ENCODE peak calls at places on chromosomes 3 and 15, in six cellular contexts. H, X, D, N, Y and U are unnamed samples.

GRCh38 chr3:179528786-179529185 is 33.9 kb upstream of the ACTL6A start:
- DNase-seq in H (no peak), X (no peak), D (no peak), N (peak), Y (no peak), U (no peak)

GRCh38 chr15:36263666-36264065 is 315.8 kb upstream of the CDIN1 start:
- DNase-seq in H (no peak), X (no peak), D (no peak), N (peak), Y (no peak), U (no peak)

GRCh38 chr3:14605070-14605469 is 46.5 kb upstream of the CCDC174 start:
- DNase-seq in H (no peak), X (no peak), D (no peak), N (peak), Y (no peak), U (no peak)

GRCh38 chr3:17605032-17605431 is 137.4 kb downstream of the TBC1D5 start:
- DNase-seq in H (no peak), X (peak), D (no peak), N (peak), Y (no peak), U (no peak)

GRCh38 chr15:39584662-39585393 is 3.9 kb downstream of the THBS1 start:
- DNase-seq in H (no peak), X (peak), D (no peak), N (peak), Y (no peak), U (no peak)

GRCh38 chr3:141684758-141685157 is 53.3 kb upstream of the RNF7 start:
- DNase-seq in H (no peak), X (no peak), D (no peak), N (no peak), Y (no peak), U (no peak)

GRCh38 chr15:65303687-65304392 is 637 bp upstream of the RNU5B-1 start:
- DNase-seq in H (no peak), X (no peak), D (no peak), N (peak), Y (peak), U (no peak)

GRCh38 chr3:160460033-160460432 is 10.4 kb upstream of the TRIM59 start:
- DNase-seq in H (no peak), X (no peak), D (no peak), N (no peak), Y (no peak), U (no peak)

GRCh38 chr3:43879166-43879565 is 188.4 kb downstream of the ABHD5 start:
- DNase-seq in H (no peak), X (no peak), D (peak), N (no peak), Y (no peak), U (peak)

GRCh38 chr3:42665050-42665878 is 11.8 kb downstream of the ZBTB47 start:
- DNase-seq in H (no peak), X (no peak), D (no peak), N (no peak), Y (no peak), U (peak)

GRCh38 chr3:111143-112069 is 85.2 kb upstream of the CHL1 start:
- DNase-seq in H (no peak), X (no peak), D (peak), N (no peak), Y (no peak), U (no peak)

GRCh38 chr3:30496496-30496966 is 109.9 kb upstream of the TGFBR2 start:
- DNase-seq in H (no peak), X (no peak), D (no peak), N (no peak), Y (no peak), U (no peak)

GRCh38 chr3:188720215-188720614 is 451.6 kb upstream of the TPRG1 start:
- DNase-seq in H (no peak), X (no peak), D (no peak), N (no peak), Y (no peak), U (no peak)

GRCh38 chr3:9214185-9214584 is 35.3 kb downstream of the SRGAP3 start:
- DNase-seq in H (no peak), X (no peak), D (no peak), N (no peak), Y (no peak), U (no peak)

GRCh38 chr15:63575312-63575711 is 21.9 kb upstream of the FBXL22 start:
- DNase-seq in H (no peak), X (no peak), D (no peak), N (no peak), Y (no peak), U (no peak)

GRCh38 chr3:4821975-4822374 is 157.3 kb upstream of the BHLHE40 start:
- DNase-seq in H (no peak), X (no peak), D (no peak), N (no peak), Y (no peak), U (no peak)

GRCh38 chr3:143634991-143635390 is 213.3 kb downstream of the SLC9A9 start:
- DNase-seq in H (no peak), X (no peak), D (no peak), N (no peak), Y (no peak), U (no peak)

GRCh38 chr3:98784666-98785600 is 21.8 kb downstream of the ST3GAL6 start:
- DNase-seq in H (no peak), X (peak), D (no peak), N (peak), Y (no peak), U (no peak)

GRCh38 chr3:60743631-60744164 is 507.6 kb downstream of the FHIT start:
- DNase-seq in H (no peak), X (no peak), D (no peak), N (no peak), Y (no peak), U (no peak)

GRCh38 chr3:60737633-60738399 is 513.4 kb downstream of the FHIT start:
- DNase-seq in H (no peak), X (no peak), D (no peak), N (no peak), Y (no peak), U (no peak)

GRCh38 chr3:60746043-60746638 is 505.1 kb downstream of the FHIT start:
- DNase-seq in H (no peak), X (no peak), D (no peak), N (no peak), Y (no peak), U (no peak)

GRCh38 chr3:60746690-60747416 is 504.4 kb downstream of the FHIT start:
- DNase-seq in H (no peak), X (no peak), D (no peak), N (no peak), Y (no peak), U (no peak)

GRCh38 chr3:60742606-60743145 is 508.6 kb downstream of the FHIT start:
- DNase-seq in H (no peak), X (no peak), D (no peak), N (no peak), Y (no peak), U (no peak)
- TF ChIP-seq CTCF in H (no peak), X (peak), D (no peak), N (no peak), Y (peak), U (no peak)

GRCh38 chr3:34008836-34009479 is 210.5 kb downstream of the PDCD6IP start:
- DNase-seq in H (no peak), X (no peak), D (no peak), N (no peak), Y (no peak), U (no peak)

GRCh38 chr3:34009480-34009844 is 211.0 kb downstream of the PDCD6IP start:
- DNase-seq in H (no peak), X (no peak), D (no peak), N (no peak), Y (no peak), U (no peak)

GRCh38 chr3:34013818-34014576 is 215.6 kb downstream of the PDCD6IP start:
- DNase-seq in H (no peak), X (no peak), D (no peak), N (no peak), Y (no peak), U (no peak)

GRCh38 chr3:34012102-34012461 is 213.7 kb downstream of the PDCD6IP start:
- DNase-seq in H (no peak), X (peak), D (no peak), N (peak), Y (no peak), U (no peak)

DNA sequence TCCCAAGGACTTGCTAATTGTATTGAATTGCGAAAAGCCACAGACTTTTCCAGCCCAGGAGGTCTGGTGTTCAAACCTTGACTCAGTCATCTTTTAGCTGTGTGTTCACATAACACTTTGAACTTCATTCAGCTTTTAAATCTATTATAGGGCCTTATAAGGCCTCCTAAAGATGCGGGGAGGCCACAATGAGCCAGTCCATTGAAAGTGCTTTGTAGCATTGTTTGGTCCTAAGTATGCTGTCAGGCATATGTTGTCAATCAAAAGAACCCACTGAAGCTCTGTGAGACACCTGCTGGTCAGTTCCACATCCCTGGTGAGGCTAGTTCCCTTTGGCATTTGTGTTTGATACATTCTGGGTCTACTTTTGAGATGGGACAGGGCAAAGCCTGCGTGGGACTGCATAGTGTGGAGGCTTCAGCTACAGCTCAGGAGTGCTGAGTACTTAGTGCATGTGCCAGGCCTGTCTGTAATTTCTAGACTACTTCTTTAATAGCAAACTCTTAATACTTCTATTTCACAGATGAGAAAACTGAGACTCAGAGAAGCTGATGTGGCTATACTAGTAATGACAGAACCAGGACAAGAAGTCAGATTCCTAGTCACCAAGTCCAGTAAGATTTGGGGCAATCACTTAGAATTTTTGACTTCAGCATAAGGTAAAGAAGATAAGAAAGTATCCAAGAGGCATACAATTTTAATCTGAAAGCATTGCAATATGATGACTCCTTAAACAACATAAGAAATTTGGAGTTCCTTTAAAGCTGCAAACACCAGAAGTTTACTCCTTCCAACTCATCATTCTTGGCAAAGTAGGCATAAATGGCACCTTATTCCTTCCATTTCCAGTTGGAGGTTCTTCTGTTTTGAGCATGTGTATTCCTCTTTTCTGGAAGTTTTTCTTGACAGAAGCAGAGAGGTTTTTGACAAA is 213.0 kb downstream of the PDCD6IP start:
- DNase-seq in H (no peak), X (no peak), D (no peak), N (peak), Y (no peak), U (no peak)
- TF ChIP-seq CTCF in H (no peak), X (peak), D (peak), N (peak), Y (no peak), U (no peak)

GRCh38 chr15:71885390-71885789 is 75.0 kb downstream of the NR2E3 start:
- DNase-seq in H (no peak), X (no peak), D (no peak), N (no peak), Y (no peak), U (no peak)
- TF ChIP-seq CTCF in H (no peak), X (no peak), D (no peak), N (no peak), Y (no peak), U (no peak)

GRCh38 chr15:95716708-95717107 is 613.8 kb upstream of the NR2F2 start:
- DNase-seq in H (no peak), X (no peak), D (no peak), N (no peak), Y (no peak), U (no peak)
- TF ChIP-seq CTCF in H (no peak), X (no peak), D (no peak), N (no peak), Y (no peak), U (no peak)

GRCh38 chr15:71784719-71785118 is 25.6 kb upstream of the NR2E3 start:
- DNase-seq in H (peak), X (no peak), D (no peak), N (no peak), Y (no peak), U (no peak)
- TF ChIP-seq CTCF in H (no peak), X (peak), D (peak), N (peak), Y (peak), U (peak)

DNA sequence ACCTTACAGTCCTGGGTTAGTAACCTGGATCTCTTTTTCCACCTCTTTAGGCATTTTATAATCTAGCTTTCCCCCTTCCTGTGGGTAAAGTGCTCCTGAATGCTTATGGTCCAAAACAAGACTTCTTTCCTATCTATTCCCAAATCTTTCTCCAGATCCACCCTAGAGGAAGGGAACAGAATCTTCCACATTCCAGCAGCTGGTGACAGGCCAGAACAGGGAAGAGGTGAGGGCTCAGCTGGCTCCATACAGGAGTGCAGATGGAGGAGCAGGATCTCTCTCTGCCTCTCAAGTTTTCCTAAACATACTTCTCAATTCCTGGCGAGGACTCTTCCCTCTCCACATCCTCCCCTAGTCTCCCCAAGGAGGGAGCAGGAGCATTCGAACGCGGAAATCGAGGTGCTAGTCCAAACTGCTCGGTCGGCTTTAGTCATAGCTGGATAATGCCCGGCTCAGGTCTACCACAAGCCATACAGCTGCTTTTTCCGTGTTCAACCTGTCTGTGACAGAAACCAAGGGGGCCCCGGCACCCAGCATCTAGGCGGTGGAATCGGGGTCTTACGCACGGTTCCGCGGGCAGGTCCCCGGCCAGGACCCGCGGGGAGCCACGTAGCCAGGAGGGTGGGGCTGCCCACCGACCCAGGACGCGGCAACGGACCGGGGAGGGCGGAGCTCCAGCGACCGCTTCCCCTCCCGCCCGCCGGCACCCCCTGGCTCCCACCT is 4.0 kb downstream of the RASSF1 start:
- DNase-seq in H (no peak), X (no peak), D (no peak), N (peak), Y (no peak), U (no peak)
- TF ChIP-seq CTCF in H (no peak), X (no peak), D (no peak), N (no peak), Y (no peak), U (no peak)